ENCODE peak calls at places on chromosomes 13 and 19, in four cellular contexts. W is pancreas, Q is neural progenitor cell, J is heart left ventricle. P is an unnamed sample.

GRCh38 chr19:5477451-5478215 is 22.4 kb downstream of the ZNRF4 start:
- DNase-seq in W (no peak), Q (no peak), J (no peak), P (no peak)

GRCh38 chr13:28684257-28684656 is 25.3 kb downstream of the POMP start:
- DNase-seq in W (no peak), Q (peak), J (no peak), P (no peak)

GRCh38 chr13:51336746-51337145 is 2.7 kb upstream of the SERPINE3 start:
- DNase-seq in W (peak), Q (no peak), J (no peak), P (no peak)

GRCh38 chr19:10544242-10544752 is 593 bp downstream of the ATG4D start:
- DNase-seq in W (peak), Q (peak), J (peak), P (no peak)

GRCh38 chr13:107807306-107808073 is 407.8 kb downstream of the LIG4 start:
- DNase-seq in W (no peak), Q (no peak), J (no peak), P (no peak)

GRCh38 chr19:10568444-10568825 is 344 bp downstream of the CDKN2D start:
- DNase-seq in W (peak), Q (no peak), J (no peak), P (peak)

GRCh38 chr13:96650301-96650886 is 343.9 kb downstream of the OXGR1 start:
- DNase-seq in W (no peak), Q (no peak), J (no peak), P (no peak)

GRCh38 chr19:45160870-45161714 is at the start of gene NKPD1:
- DNase-seq in W (peak), Q (no peak), J (no peak), P (no peak)

GRCh38 chr13:91693466-91693865 is 295.0 kb downstream of the GPC5 start:
- DNase-seq in W (no peak), Q (peak), J (no peak), P (no peak)

DNA sequence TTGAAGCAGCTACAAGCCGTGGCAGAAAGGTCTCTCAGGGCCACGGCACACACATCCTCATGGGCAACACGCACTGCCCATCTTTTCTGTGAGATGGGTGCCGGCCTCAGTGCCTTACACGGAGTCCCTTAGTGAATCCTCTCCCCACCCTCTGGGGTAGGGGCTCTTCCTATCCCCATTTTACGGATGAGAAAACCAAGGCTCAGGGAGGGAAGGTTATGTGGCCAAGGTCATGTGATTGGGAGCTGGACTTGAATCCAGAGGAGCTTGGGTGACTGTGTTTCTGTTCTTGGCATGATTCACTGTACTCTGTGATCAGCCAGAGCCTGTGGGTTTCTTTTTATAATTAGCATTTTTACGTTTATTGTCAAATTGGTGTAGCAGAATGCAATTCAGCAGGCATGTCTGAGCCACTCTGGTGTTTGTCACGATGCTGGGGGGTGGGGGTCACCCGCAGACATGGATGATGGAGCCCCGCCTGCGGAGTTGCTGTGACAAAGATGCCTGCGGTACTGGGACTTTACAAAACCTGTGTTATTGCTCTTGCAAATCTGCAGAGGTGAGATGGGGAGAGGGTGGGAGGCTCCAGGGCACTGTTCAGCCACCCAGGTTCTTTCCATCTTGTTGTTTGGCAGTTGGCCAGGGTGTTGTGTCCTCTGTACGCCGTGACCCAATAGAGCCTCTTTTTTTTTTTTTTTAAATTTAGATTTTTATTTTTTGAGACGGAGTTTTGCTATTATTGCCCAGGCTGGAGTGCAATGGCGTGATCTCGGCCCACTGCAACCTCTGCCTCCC is 4.5 kb downstream of the SCN1B start:
- DNase-seq in W (no peak), Q (no peak), J (no peak), P (no peak)
- H3K27ac ChIP-seq in W (no peak), Q (no peak), J (no peak), P (no peak)

DNA sequence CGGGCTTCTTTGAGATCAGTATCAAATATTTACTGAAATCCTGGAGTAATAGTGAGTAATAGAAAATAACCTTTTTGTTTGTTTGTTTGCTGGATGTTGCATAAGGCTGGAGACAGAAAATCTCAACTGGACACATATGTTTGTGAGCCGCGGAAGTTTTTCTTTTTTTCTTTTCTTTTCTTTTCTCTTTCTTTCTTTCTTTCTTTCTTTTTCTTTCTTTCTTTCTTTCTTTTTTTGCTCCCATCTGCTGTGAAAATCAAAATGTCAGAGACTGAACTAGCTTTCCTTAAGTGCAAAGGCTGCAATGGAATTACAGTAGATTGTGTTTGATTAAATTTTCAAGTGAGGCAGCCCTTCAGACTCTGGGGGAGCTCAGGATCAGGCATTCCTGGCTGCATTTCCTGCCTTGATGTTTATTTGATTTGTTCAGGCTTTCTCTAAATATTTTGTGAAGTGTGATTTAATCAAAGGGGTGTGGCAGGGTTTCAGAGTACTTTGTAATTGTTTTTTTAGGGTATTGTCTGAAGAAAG is 306 bp downstream of the FRY start:
- DNase-seq in W (no peak), Q (no peak), J (no peak), P (no peak)
- H3K27ac ChIP-seq in W (peak), Q (peak), J (peak), P (peak)

GRCh38 chr19:33048806-33049676 is 15.6 kb downstream of the RHPN2 start:
- DNase-seq in W (no peak), Q (no peak), J (no peak), P (no peak)
- H3K27ac ChIP-seq in W (peak), Q (no peak), J (no peak), P (no peak)

GRCh38 chr13:68905186-68905585 is 1202.4 kb upstream of the ATXN8OS start:
- DNase-seq in W (no peak), Q (no peak), J (no peak), P (no peak)
- H3K27ac ChIP-seq in W (no peak), Q (no peak), J (no peak), P (no peak)

GRCh38 chr19:42241279-42241678 is 1.1 kb downstream of the GSK3A start:
- DNase-seq in W (no peak), Q (no peak), J (no peak), P (no peak)
- H3K27ac ChIP-seq in W (no peak), Q (no peak), J (no peak), P (no peak)

DNA sequence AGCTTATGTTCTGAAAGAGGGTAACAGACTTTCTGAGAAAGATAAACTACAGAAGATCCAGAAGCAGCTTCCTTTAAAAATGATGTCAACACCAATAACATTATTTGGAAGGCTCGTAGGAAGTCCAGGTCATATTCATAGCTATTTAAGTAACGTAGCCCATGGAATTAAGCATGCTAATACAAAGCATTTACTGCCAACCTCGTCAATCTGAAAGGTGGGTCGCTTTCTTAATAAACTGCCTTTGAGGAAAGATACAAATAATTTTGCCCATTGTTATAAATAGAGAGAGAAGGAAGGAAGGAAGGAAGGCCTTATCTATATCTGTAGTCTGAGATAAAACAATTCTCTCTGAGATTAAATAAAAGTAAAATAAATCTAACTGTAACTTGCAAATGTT is 80.3 kb downstream of the STARD13 start:
- DNase-seq in W (no peak), Q (no peak), J (no peak), P (no peak)
- H3K27ac ChIP-seq in W (peak), Q (no peak), J (peak), P (no peak)

DNA sequence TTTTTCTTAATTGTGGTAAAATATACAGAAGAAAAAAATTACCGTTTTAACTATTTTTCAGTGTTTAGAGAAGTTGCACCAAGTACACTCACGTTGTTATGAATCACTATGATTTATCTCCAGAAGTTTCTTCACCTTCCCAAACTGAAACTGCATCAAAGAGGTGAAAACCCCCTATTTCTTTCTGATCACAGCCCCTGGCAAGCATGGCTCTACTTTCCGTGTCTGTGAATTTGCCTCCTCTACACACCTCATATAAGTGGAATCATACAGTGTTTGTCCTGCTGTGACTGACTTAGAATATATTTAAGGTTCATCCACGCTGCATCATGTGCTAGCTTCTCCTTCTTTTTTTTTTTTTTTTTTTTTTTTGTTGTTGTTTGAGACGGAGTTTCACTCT is 15.7 kb upstream of the SIGLEC10 start:
- DNase-seq in W (no peak), Q (no peak), J (no peak), P (no peak)
- H3K27ac ChIP-seq in W (no peak), Q (no peak), J (no peak), P (no peak)

P was measured in caudate nucleus.